ENCODE peak calls at places on chromosomes 13 and 19, in four cellular contexts. A is PC-3, J is PC-9, T is HCT116. I is an unnamed sample. For H4K20me1, the result is how much of the 10 kb centered on the place peaks cover.

GRCh38 chr19:48654299-48655059 is 8.5 kb upstream of the CA11 start:
- DNase-seq in A (no peak), J (no peak), T (no peak), I (no peak)

GRCh38 chr19:51060973-51061372 is 3.9 kb downstream of the KLK13 start:
- DNase-seq in A (no peak), J (no peak), T (no peak), I (no peak)

GRCh38 chr19:6811906-6812305 is 39.4 kb downstream of the VAV1 start:
- DNase-seq in A (peak), J (no peak), T (peak), I (no peak)

GRCh38 chr19:6723108-6723618 is 2.7 kb upstream of the C3 start:
- DNase-seq in A (peak), J (peak), T (no peak), I (no peak)

GRCh38 chr13:105336706-105337582 is 1198.5 kb downstream of the EFNB2 start:
- DNase-seq in A (no peak), J (no peak), T (no peak), I (no peak)

GRCh38 chr19:44874317-44874716 is 16.7 kb upstream of the TOMM40 start:
- DNase-seq in A (no peak), J (no peak), T (no peak), I (no peak)

GRCh38 chr19:44755219-44755618 is 6.7 kb downstream of the BCL3 start:
- DNase-seq in A (no peak), J (no peak), T (no peak), I (no peak)

GRCh38 chr19:38394488-38394887 is 6.0 kb downstream of the SPRED3 start:
- DNase-seq in A (no peak), J (no peak), T (no peak), I (no peak)

GRCh38 chr19:36245210-36246005 is 30.5 kb downstream of the ZNF146 start:
- DNase-seq in A (no peak), J (no peak), T (no peak), I (no peak)

GRCh38 chr13:97221989-97222700 is at the start of gene MBNL2:
- DNase-seq in A (peak), J (peak), T (peak), I (peak)

GRCh38 chr19:55088543-55089265 is 13.0 kb downstream of the EPS8L1 start:
- DNase-seq in A (peak), J (peak), T (no peak), I (peak)

GRCh38 chr19:33473644-33474305 is 47.8 kb downstream of the PEPD start:
- DNase-seq in A (peak), J (no peak), T (no peak), I (no peak)

GRCh38 chr13:46132109-46132508 is 27.3 kb upstream of the CPB2 start:
- DNase-seq in A (no peak), J (no peak), T (no peak), I (no peak)

GRCh38 chr13:46136688-46137087 is 31.9 kb upstream of the CPB2 start:
- DNase-seq in A (no peak), J (no peak), T (no peak), I (no peak)

GRCh38 chr13:46137627-46138026 is 32.8 kb upstream of the CPB2 start:
- DNase-seq in A (no peak), J (no peak), T (no peak), I (no peak)

GRCh38 chr13:46134494-46134893 is 29.7 kb upstream of the CPB2 start:
- DNase-seq in A (no peak), J (no peak), T (no peak), I (no peak)

GRCh38 chr13:46134961-46135522 is 30.2 kb upstream of the CPB2 start:
- DNase-seq in A (peak), J (peak), T (peak), I (no peak)
- H4K20me1 ChIP-seq in A (under half), J (under half), T (under half), I (under half)

GRCh38 chr13:109741966-109742365 is 44.4 kb downstream of the IRS2 start:
- DNase-seq in A (no peak), J (no peak), T (no peak), I (no peak)
- TF ChIP-seq EZH2 in A (no peak), J (no peak), T (no peak), I (no peak)

DNA sequence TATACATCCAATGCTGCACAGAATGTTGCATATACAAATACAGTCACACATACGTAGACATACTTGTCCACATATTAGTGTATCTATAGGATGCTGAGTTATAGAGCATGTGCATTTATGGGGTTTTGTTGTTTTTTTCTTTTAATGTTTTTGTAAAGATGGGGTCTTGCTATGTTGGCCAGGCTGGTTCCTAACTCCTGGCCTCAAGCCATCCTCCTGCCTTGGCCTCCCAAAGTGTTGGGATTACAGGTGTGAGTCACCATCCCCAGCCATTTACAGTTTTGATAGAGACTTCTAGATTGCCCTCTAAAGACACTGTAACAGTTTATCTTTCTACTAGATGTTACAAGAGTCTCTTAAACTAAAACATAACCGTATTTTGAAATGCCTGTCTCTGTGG is 14.3 kb downstream of the HNRNPUL1 start:
- DNase-seq in A (no peak), J (no peak), T (no peak), I (no peak)
- H4K20me1 ChIP-seq in A (under half), J (under half), T (under half), I (under half)

GRCh38 chr19:40658031-40658430 is 32.4 kb downstream of the NUMBL start:
- DNase-seq in A (no peak), J (no peak), T (no peak), I (no peak)
- TF ChIP-seq EZH2 in A (no peak), J (no peak), T (no peak), I (no peak)